ENCODE peak calls at places on chromosome 18, in six cellular contexts. I is CD8-positive, alpha-beta T cell; A is HepG2; R is aorta; J is left lung; G is lower lobe of right lung. K is an unnamed sample.

GRCh38 chr18:37364237-37364636 is 201.4 kb downstream of the CELF4 start:
- ATAC-seq in J (peak), A (no peak), I (no peak), R (no peak), G (peak), K (no peak)

GRCh38 chr18:61669320-61669719 is 223.5 kb downstream of the RNF152 start:
- ATAC-seq in R (no peak), G (no peak), J (no peak), I (no peak), A (no peak), K (no peak)

GRCh38 chr18:79943608-79944125 is 7.8 kb downstream of the SLC66A2 start:
- ATAC-seq in J (no peak), A (no peak), I (no peak), R (no peak), G (no peak), K (no peak)

GRCh38 chr18:3604260-3604625 is 154.3 kb downstream of the TGIF1 start:
- ATAC-seq in R (no peak), J (no peak), G (no peak), A (no peak), I (peak), K (no peak)

GRCh38 chr18:2102022-2102421 is 469.3 kb downstream of the METTL4 start:
- ATAC-seq in J (no peak), A (no peak), I (no peak), R (no peak), G (no peak), K (no peak)

GRCh38 chr18:61541673-61542072 is 208.4 kb downstream of the CDH20 start:
- ATAC-seq in R (no peak), G (no peak), A (no peak), I (no peak), J (no peak), K (no peak)

GRCh38 chr18:74264303-74265020 is 27.3 kb downstream of the CYB5A start:
- ATAC-seq in I (no peak), J (peak), A (no peak), G (peak), R (no peak), K (no peak)

GRCh38 chr18:25256439-25256838 is 95.5 kb downstream of the ZNF521 start:
- ATAC-seq in A (no peak), R (no peak), G (no peak), J (no peak), I (no peak), K (no peak)

GRCh38 chr18:27235218-27235870 is 50.2 kb upstream of the CHST9 start:
- ATAC-seq in I (no peak), A (no peak), R (no peak), J (no peak), G (no peak), K (no peak)

GRCh38 chr18:74268933-74269620 is 22.7 kb downstream of the CYB5A start:
- ATAC-seq in I (no peak), A (no peak), R (peak), G (no peak), J (peak), K (no peak)

GRCh38 chr18:46621871-46622270 is 35.1 kb downstream of the LOXHD1 start:
- ATAC-seq in I (no peak), J (no peak), G (no peak), A (no peak), R (no peak), K (no peak)

GRCh38 chr18:61556316-61556715 is 223.1 kb downstream of the CDH20 start:
- ATAC-seq in R (no peak), G (no peak), A (no peak), J (no peak), I (no peak), K (no peak)

GRCh38 chr18:8052237-8052701 is 485.2 kb downstream of the PTPRM start:
- ATAC-seq in J (peak), A (peak), I (peak), R (no peak), G (peak), K (no peak)

GRCh38 chr18:63284173-63284765 is 35.3 kb downstream of the BCL2 start:
- ATAC-seq in R (no peak), G (peak), A (no peak), J (peak), I (no peak), K (peak)

GRCh38 chr18:49590608-49591007 is 28.8 kb downstream of the LIPG start:
- ATAC-seq in J (no peak), A (peak), G (no peak), I (no peak), R (no peak), K (no peak)

GRCh38 chr18:9732031-9732430 is 23.9 kb downstream of the RAB31 start:
- ATAC-seq in J (no peak), A (no peak), R (no peak), I (no peak), G (no peak), K (no peak)

GRCh38 chr18:9730786-9731185 is 22.7 kb downstream of the RAB31 start:
- ATAC-seq in R (no peak), G (no peak), A (no peak), I (no peak), J (no peak), K (no peak)

GRCh38 chr18:9734189-9734588 is 26.1 kb downstream of the RAB31 start:
- ATAC-seq in J (peak), R (no peak), I (no peak), A (peak), G (peak), K (peak)

GRCh38 chr18:9735238-9735637 is 27.1 kb downstream of the RAB31 start:
- ATAC-seq in J (no peak), G (no peak), I (no peak), A (peak), R (no peak), K (no peak)

GRCh38 chr18:9731380-9731779 is 23.3 kb downstream of the RAB31 start:
- ATAC-seq in R (no peak), I (no peak), J (no peak), A (no peak), G (no peak), K (peak)
- H3K27ac ChIP-seq in R (no peak), I (no peak), J (no peak), A (no peak), G (no peak), K (no peak)

GRCh38 chr18:70382992-70383717 is 94.3 kb downstream of the SOCS6 start:
- ATAC-seq in J (no peak), A (no peak), G (no peak), I (no peak), R (no peak), K (no peak)
- H3K27ac ChIP-seq in J (no peak), A (peak), G (no peak), I (no peak), R (no peak), K (no peak)

DNA sequence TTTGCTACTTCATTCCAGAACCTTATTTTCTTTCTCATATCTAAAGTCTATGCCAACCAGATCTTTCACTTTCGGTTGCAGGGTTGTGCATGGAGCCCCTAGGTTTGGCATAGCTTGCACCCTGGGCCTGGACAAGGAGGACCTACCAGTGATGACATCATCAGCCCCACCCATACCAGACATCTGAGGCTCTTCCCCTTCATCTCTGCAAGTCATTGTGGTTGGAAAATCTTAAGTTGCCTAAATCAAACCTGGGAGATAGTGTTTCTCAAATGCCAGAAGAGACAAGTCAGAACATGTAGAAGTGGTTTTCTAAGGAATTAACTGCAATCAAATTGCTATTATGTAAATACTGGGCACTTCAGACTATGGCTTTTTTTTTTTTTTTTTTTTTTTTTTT is 363.3 kb downstream of the ZNF516 start:
- ATAC-seq in G (peak), A (no peak), I (no peak), R (no peak), J (peak), K (no peak)
- H3K27ac ChIP-seq in G (no peak), A (no peak), I (no peak), R (no peak), J (no peak), K (no peak)

GRCh38 chr18:9596843-9597242 is 17.5 kb downstream of the PPP4R1 start:
- ATAC-seq in G (no peak), J (no peak), A (no peak), I (no peak), R (no peak), K (no peak)
- H3K27ac ChIP-seq in G (no peak), J (no peak), A (no peak), I (no peak), R (no peak), K (no peak)

GRCh38 chr18:35458677-35459441 is 38.9 kb downstream of the INO80C start:
- ATAC-seq in G (peak), A (peak), R (peak), I (no peak), J (peak), K (peak)
- H3K27ac ChIP-seq in G (peak), A (peak), R (no peak), I (no peak), J (peak), K (peak)

GRCh38 chr18:13430663-13431062 is 212.1 kb downstream of the LDLRAD4 start:
- ATAC-seq in R (no peak), I (no peak), G (no peak), J (no peak), A (no peak), K (no peak)

GRCh38 chr18:13433685-13434084 is 215.1 kb downstream of the LDLRAD4 start:
- ATAC-seq in G (no peak), R (no peak), J (no peak), I (no peak), A (no peak), K (no peak)

GRCh38 chr18:13429884-13430510 is 211.4 kb downstream of the LDLRAD4 start:
- ATAC-seq in R (no peak), J (no peak), G (no peak), I (no peak), A (no peak), K (no peak)

GRCh38 chr18:13433088-13433487 is 214.5 kb downstream of the LDLRAD4 start:
- ATAC-seq in R (no peak), I (no peak), G (no peak), J (no peak), A (no peak), K (no peak)

GRCh38 chr18:13431886-13432285 is 213.3 kb downstream of the LDLRAD4 start:
- ATAC-seq in A (no peak), R (no peak), G (no peak), I (no peak), J (no peak), K (no peak)
- H3K27ac ChIP-seq in A (no peak), R (no peak), G (no peak), I (no peak), J (no peak), K (no peak)

GRCh38 chr18:22711381-22711717 is 221.8 kb upstream of the RBBP8 start:
- ATAC-seq in G (no peak), R (no peak), I (no peak), A (peak), J (peak), K (no peak)
- H3K27ac ChIP-seq in G (peak), R (no peak), I (no peak), A (no peak), J (peak), K (no peak)

DNA sequence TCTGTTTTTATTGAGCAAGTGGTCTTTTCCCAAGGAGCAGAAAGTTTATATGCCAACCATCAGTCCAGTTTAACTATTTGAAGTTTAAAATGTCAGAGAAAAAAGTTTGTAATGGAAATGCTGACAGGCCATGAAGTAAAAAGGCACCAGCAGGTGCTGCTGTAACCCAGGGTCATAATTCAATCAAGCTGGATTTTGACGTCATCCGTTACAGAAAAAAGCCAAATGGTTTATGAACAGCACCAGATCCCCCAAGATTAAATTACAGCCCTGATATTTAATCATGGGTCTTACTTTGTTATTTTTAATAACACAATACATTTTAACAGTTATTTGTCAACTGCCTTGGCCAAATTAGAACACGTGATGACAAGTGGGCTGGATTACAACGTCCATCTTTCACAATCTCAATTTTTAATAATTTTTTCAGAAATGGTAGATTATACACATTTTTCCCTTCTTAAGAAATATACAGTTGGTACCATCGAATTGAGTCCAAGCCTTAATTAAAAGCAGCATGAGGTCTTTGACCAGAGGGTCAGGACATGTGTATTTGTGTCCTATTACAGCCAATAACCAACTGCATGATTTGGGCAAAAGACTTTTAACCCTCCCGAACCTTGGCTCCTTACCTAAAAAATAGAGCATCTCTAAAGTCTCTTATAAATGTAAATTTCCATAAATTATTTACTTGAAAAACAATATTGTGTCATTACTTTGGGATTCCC is 10.0 kb downstream of the TCF4 start:
- ATAC-seq in A (no peak), G (no peak), I (no peak), R (no peak), J (no peak), K (no peak)
- H3K27ac ChIP-seq in A (no peak), G (no peak), I (no peak), R (no peak), J (no peak), K (no peak)